ENCODE peak calls at places on chromosomes 7 and 10, in five cellular contexts. I is naive thymus-derived CD4-positive, alpha-beta T cell; D is foreskin keratinocyte; R is GM23338; Q is CD8-positive, alpha-beta T cell. O is an unnamed sample. For H3K4me1, the result is how much of the 10 kb centered on the place peaks cover.

GRCh38 chr10:7561216-7561893 is 105.4 kb downstream of the ITIH5 start:
- DNase-seq in D (no peak), Q (no peak), R (peak), I (no peak), O (no peak)

GRCh38 chr7:92137531-92137930 is 3.3 kb upstream of the CYP51A1 start:
- DNase-seq in Q (no peak), R (no peak), D (no peak), I (no peak), O (no peak)

GRCh38 chr7:142357953-142358520 is 100.2 kb upstream of the PRSS58 start:
- DNase-seq in D (peak), R (peak), I (peak), Q (no peak), O (peak)

GRCh38 chr7:12031638-12032037 is 179.5 kb upstream of the TMEM106B start:
- DNase-seq in D (peak), Q (no peak), R (peak), I (no peak), O (peak)

GRCh38 chr10:125448596-125448995 is 234.4 kb downstream of the TEX36 start:
- DNase-seq in Q (no peak), I (no peak), D (peak), R (peak), O (peak)

GRCh38 chr10:43846187-43846680 is 197.6 kb upstream of the ZNF32 start:
- DNase-seq in Q (peak), I (peak), R (no peak), D (no peak), O (no peak)

GRCh38 chr7:42237891-42238531 is 1.0 kb upstream of the GLI3 start:
- DNase-seq in Q (no peak), R (peak), D (peak), I (no peak), O (no peak)

GRCh38 chr7:921581-922333 is 32.7 kb downstream of the ADAP1 start:
- DNase-seq in Q (no peak), I (no peak), D (no peak), R (no peak), O (no peak)

GRCh38 chr10:131924982-131925649 is 24.3 kb downstream of the PPP2R2D start:
- DNase-seq in R (no peak), I (no peak), D (no peak), Q (no peak), O (no peak)

GRCh38 chr10:91829268-91829667 is 31.0 kb downstream of the TNKS2 start:
- DNase-seq in I (no peak), D (no peak), Q (no peak), R (no peak), O (no peak)

GRCh38 chr10:75408911-75409885 is 7.6 kb upstream of the ZNF503 start:
- DNase-seq in I (peak), R (peak), D (peak), Q (peak), O (peak)

GRCh38 chr7:95632609-95633008 is 36.3 kb upstream of the PDK4 start:
- DNase-seq in I (no peak), R (no peak), D (no peak), Q (no peak), O (no peak)

GRCh38 chr10:124124123-124124768 is 30.8 kb upstream of the CHST15 start:
- DNase-seq in R (no peak), Q (no peak), D (no peak), I (no peak), O (no peak)

GRCh38 chr7:138316421-138317043 is 143.5 kb upstream of the TRIM24 start:
- DNase-seq in I (no peak), Q (no peak), D (no peak), R (no peak), O (no peak)

GRCh38 chr10:78511324-78512204 is 477.9 kb downstream of the RPS24 start:
- DNase-seq in D (no peak), Q (no peak), I (no peak), R (no peak), O (no peak)

GRCh38 chr10:116990276-116990800 is 14.6 kb downstream of the SHTN1 start:
- DNase-seq in I (no peak), Q (no peak), D (no peak), R (no peak), O (no peak)

GRCh38 chr7:77542399-77542798 is 5.3 kb downstream of the PTPN12 start:
- DNase-seq in Q (no peak), R (no peak), D (peak), I (no peak), O (peak)

GRCh38 chr7:1209097-1209496 is 23.6 kb upstream of the UNCX start:
- DNase-seq in Q (no peak), R (no peak), D (no peak), I (no peak), O (no peak)

GRCh38 chr7:105776068-105776790 is 100.2 kb downstream of the ATXN7L1 start:
- DNase-seq in D (peak), R (peak), I (no peak), Q (no peak), O (peak)

GRCh38 chr7:42151309-42151708 is 85.7 kb downstream of the GLI3 start:
- DNase-seq in R (no peak), I (no peak), D (no peak), Q (no peak), O (no peak)

GRCh38 chr7:47478017-47478344 is 103.9 kb downstream of the TNS3 start:
- DNase-seq in I (no peak), R (no peak), Q (no peak), D (no peak), O (no peak)

GRCh38 chr10:51521605-51522004 is 177.8 kb downstream of the CSTF2T start:
- DNase-seq in R (no peak), I (no peak), D (no peak), Q (no peak), O (no peak)

GRCh38 chr7:110775046-110775445 is 315.9 kb upstream of the LRRN3 start:
- DNase-seq in D (peak), I (no peak), R (no peak), Q (no peak), O (no peak)

GRCh38 chr7:28608766-28609165 is 196.4 kb downstream of the CREB5 start:
- DNase-seq in I (no peak), R (no peak), D (peak), Q (no peak), O (peak)

GRCh38 chr7:157096286-157097055 is 42.3 kb upstream of the UBE3C start:
- DNase-seq in Q (no peak), I (no peak), R (no peak), D (no peak), O (no peak)

GRCh38 chr7:91685544-91685943 is 195.0 kb downstream of the MTERF1 start:
- DNase-seq in D (no peak), Q (no peak), R (no peak), I (no peak), O (no peak)

GRCh38 chr10:89695307-89695706 is 6.1 kb upstream of the KIF20B start:
- DNase-seq in Q (no peak), D (peak), R (peak), I (no peak), O (no peak)

GRCh38 chr10:89692416-89692815 is 9.0 kb upstream of the KIF20B start:
- DNase-seq in D (no peak), R (no peak), Q (no peak), I (no peak), O (no peak)

GRCh38 chr10:89693176-89693575 is 8.2 kb upstream of the KIF20B start:
- DNase-seq in D (no peak), Q (no peak), I (no peak), R (no peak), O (no peak)

GRCh38 chr10:89685932-89686331 is 15.5 kb upstream of the KIF20B start:
- DNase-seq in R (peak), I (no peak), Q (no peak), D (no peak), O (no peak)

GRCh38 chr10:89690027-89690426 is 11.4 kb upstream of the KIF20B start:
- DNase-seq in R (no peak), Q (no peak), I (no peak), D (no peak), O (no peak)
- H3K4me1 ChIP-seq in R (under half), Q (under half), I (under half), D (under half), O (under half)

DNA sequence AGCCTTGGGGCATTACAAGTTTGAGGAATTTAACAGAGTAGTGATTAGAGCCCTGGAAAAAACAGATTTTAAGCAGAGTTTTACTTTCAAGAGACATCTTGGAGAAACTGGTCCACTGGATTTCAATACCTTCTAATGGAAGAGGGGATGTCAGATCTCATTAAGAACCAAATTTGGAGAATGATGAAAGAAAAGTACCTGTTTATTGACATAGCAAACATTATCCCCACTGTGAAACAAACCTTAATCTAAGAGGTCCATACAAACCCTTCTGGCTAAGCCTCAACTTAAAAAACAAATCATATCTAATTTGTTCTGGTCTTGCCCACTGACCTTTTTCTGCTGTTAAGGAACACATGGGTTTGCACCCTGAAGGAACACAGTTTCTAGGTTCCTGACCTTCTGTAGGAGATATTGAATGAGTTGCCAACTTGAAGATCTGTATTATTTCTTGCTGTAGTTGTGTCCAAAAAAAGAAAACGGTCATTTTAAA is 53.5 kb downstream of the LAMB1 start:
- DNase-seq in I (no peak), Q (no peak), R (no peak), D (no peak), O (no peak)
- H3K4me1 ChIP-seq in I (under half), Q (under half), R (under half), D (under half), O (half or more)

GRCh38 chr10:71694567-71694968 is 25.0 kb downstream of the C10orf105 start:
- DNase-seq in R (no peak), D (no peak), Q (peak), I (peak), O (no peak)

GRCh38 chr10:71695502-71696476 is 23.8 kb downstream of the C10orf105 start:
- DNase-seq in R (no peak), I (no peak), D (no peak), Q (no peak), O (no peak)

GRCh38 chr10:71697938-71698709 is 21.5 kb downstream of the C10orf105 start:
- DNase-seq in Q (peak), R (no peak), I (no peak), D (no peak), O (no peak)

GRCh38 chr10:71698737-71699136 is 20.8 kb downstream of the C10orf105 start:
- DNase-seq in Q (no peak), R (no peak), I (no peak), D (no peak), O (no peak)

GRCh38 chr10:71696635-71697326 is 22.8 kb downstream of the C10orf105 start:
- DNase-seq in Q (peak), D (no peak), I (peak), R (peak), O (no peak)
- H3K4me1 ChIP-seq in Q (under half), D (under half), I (half or more), R (under half), O (under half)

GRCh38 chr7:134910968-134911367 is 75.3 kb upstream of the AGBL3 start:
- DNase-seq in R (peak), I (no peak), D (no peak), Q (no peak), O (no peak)
- H3K4me1 ChIP-seq in R (under half), I (under half), D (under half), Q (under half), O (under half)

DNA sequence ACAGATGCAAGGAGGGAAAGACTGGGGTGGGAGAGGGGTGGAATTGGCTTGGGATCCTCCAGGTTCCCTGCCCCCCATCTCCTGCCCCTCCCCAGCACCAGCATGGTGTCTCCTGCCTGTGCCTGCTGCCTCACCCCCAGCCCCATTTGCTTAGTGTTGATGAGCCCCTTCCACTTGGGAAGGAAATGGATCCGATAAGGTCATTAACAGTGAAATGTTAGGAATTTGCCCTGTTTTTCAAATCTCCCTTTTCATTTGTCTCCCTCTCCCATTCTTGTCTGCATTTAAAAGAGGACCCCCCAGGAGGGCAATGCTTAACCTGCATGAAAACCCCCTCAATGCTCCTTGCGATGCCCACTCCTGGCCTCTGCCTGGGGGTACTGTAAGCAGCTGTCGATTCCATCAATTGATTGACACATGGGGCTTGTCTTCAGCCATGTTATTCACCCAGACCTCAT is 51.5 kb downstream of the HK1 start:
- DNase-seq in I (no peak), R (peak), Q (no peak), D (no peak), O (no peak)
- H3K4me1 ChIP-seq in I (under half), R (half or more), Q (under half), D (half or more), O (half or more)

GRCh38 chr10:89278034-89278535 is 23.8 kb upstream of the IFIT2 start:
- DNase-seq in Q (no peak), I (no peak), R (no peak), D (peak), O (peak)

GRCh38 chr10:89283174-89283987 is 18.5 kb upstream of the IFIT2 start:
- DNase-seq in R (no peak), I (no peak), Q (no peak), D (peak), O (no peak)

GRCh38 chr10:89280501-89280900 is 21.3 kb upstream of the IFIT2 start:
- DNase-seq in D (no peak), I (no peak), Q (no peak), R (no peak), O (no peak)

GRCh38 chr10:89281606-89282395 is 20.0 kb upstream of the IFIT2 start:
- DNase-seq in R (no peak), D (peak), I (no peak), Q (no peak), O (no peak)

DNA sequence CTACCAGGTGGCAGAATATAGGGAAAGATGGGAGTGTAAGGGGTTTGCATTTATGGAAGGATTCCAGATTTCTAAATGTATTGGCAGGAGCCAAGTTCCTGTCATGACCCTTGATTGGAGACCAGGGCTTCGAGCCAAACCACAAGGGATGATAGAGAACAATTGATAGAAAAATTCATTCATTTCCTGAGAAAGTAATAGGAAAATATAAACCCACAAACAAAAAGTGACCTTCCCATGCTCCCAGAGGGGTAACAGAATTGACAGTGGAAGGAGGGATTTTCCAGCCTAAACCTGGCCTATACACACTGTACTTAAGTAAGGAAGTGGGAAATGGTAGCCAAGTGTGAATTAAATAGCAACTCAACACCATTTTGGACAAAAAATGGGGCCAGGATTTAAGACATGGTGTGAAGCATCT is 22.4 kb upstream of the IFIT2 start:
- DNase-seq in Q (no peak), D (peak), R (no peak), I (no peak), O (peak)
- H3K4me1 ChIP-seq in Q (under half), D (half or more), R (under half), I (under half), O (half or more)

GRCh38 chr10:58266003-58266825 is 1.5 kb downstream of the IPMK start:
- DNase-seq in Q (no peak), R (no peak), I (peak), D (peak), O (peak)
- H3K4me1 ChIP-seq in Q (under half), R (under half), I (under half), D (under half), O (under half)

DNA sequence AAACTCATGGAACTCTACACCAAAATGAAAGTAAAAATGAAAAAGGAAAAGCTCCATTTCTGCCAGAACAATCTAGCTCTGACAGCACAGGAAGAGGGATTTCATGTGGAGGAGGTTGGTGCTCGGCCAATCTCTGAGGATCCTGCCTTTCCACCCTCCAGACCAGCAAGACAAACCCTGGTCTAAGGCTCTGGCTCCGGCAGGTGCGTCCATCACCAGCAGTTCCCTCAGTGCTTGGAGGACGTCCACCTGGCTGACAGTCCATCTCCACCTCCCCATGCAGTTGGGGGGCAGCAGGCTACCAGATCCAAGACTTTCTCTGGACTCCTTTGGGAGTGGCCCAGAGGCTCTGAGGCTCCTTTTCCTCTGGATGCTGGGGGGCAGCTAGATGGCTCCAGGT is 25.0 kb upstream of the LOXL4 start:
- DNase-seq in R (no peak), Q (no peak), D (no peak), I (no peak), O (no peak)
- H3K4me1 ChIP-seq in R (under half), Q (under half), D (under half), I (under half), O (under half)

GRCh38 chr7:55555160-55555559 is 17.1 kb downstream of the VOPP1 start:
- DNase-seq in I (no peak), Q (no peak), R (peak), D (no peak), O (no peak)

GRCh38 chr7:55552320-55553086 is 19.8 kb downstream of the VOPP1 start:
- DNase-seq in D (peak), R (no peak), I (no peak), Q (no peak), O (no peak)

GRCh38 chr7:55556031-55556430 is 16.3 kb downstream of the VOPP1 start:
- DNase-seq in D (no peak), I (no peak), Q (no peak), R (no peak), O (no peak)

GRCh38 chr7:55553087-55553345 is 19.3 kb downstream of the VOPP1 start:
- DNase-seq in Q (no peak), D (no peak), I (no peak), R (no peak), O (no peak)

GRCh38 chr7:55554055-55554454 is 18.2 kb downstream of the VOPP1 start:
- DNase-seq in D (no peak), I (no peak), Q (no peak), R (no peak), O (no peak)
- H3K4me1 ChIP-seq in D (under half), I (under half), Q (under half), R (half or more), O (under half)

DNA sequence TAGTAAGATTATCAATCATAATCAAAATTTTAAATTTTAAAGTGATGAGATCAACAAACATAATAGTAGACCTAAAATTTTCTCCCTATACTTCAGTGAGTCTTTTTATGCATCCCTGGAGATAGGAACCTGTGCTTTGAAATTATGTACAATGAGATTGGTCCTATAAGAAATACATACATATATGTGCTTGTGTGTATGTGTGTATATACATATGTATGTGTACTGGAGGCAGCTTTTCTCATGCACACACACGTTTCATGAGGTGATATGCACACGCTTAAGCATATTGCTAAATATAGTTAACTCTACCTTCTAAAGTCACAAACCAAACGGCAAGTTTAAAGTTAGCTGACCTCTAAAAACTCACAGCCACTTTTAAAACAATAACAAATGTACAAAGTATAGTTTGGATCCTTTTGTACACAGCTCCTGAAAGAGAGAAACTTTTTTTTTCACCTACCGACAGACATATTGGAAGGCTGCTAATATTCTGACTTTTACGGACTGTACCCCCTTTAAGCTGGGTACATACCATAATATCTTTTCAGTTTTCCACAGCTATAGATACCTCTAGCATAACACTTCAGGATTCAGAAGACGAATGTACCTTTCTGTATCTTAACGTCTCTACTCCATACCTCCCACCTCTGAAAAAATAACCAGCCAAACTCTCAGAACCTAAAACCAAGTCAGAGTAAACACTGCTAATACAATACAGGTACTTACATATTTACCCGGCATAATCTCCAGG is 3.3 kb downstream of the ITGB1 start:
- DNase-seq in Q (no peak), I (no peak), D (no peak), R (no peak), O (peak)
- H3K4me1 ChIP-seq in Q (under half), I (under half), D (under half), R (half or more), O (under half)

O was measured in mammary epithelial cell.